ENCODE peak calls at places on chromosomes 16 and 17, in nine cellular contexts. F is stimulated activated CD8-positive, alpha-beta memory T cell treated with anti-CD3 and anti-CD28 coated beads, Interleukin-2, amount 100 ng/mL, for 1 hour; M is Caki2; X is activated CD4-positive, alpha-beta T cell treated with anti-CD3 and anti-CD28 coated beads, Interleukin-2, amount 50 U/mL, for 4 hours; S is HFFc6; E is substantia nigra; C is GM04504; H is H7; B is OCI-M1. N is an unnamed sample.
A peak's percentile ranks its signal among the peaks of the same experiment; 100 is the strongest.

GRCh38 chr17:49252148-49252682 is 21.6 kb upstream of the PHOSPHO1 start:
- DNase-seq in F (no peak), H (no peak), C (peak; percentile 17), B (peak; percentile 33), M (peak; percentile 43), X (no peak), S (peak; percentile 21), E (no peak), N (no peak)

GRCh38 chr17:33987162-33987561 is 267.9 kb upstream of the CCL2 start:
- DNase-seq in F (no peak), H (no peak), E (no peak), C (no peak), X (no peak), B (no peak), S (no peak), M (no peak), N (no peak)

GRCh38 chr17:52298881-52299280 is 140.4 kb upstream of the CA10 start:
- DNase-seq in M (no peak), X (no peak), C (no peak), B (peak; percentile 10), S (no peak), E (no peak), F (no peak), H (no peak), N (no peak)

GRCh38 chr16:79217375-79218011 is 383.0 kb downstream of the MAF start:
- DNase-seq in F (no peak), H (no peak), X (no peak), B (no peak), M (no peak), E (no peak), C (no peak), S (no peak), N (no peak)

GRCh38 chr17:81484195-81484979 is 28.2 kb downstream of the ACTG1 start:
- DNase-seq in F (peak; percentile 78), E (peak; percentile 84), B (peak; percentile 89), H (peak; percentile 97), M (peak; percentile 75), X (peak; percentile 82), C (no peak), S (peak; percentile 67), N (peak; percentile 80)

GRCh38 chr16:28877642-28877975 is 679 bp upstream of the ATP2A1 start:
- DNase-seq in H (peak; percentile 60), F (no peak), E (no peak), B (no peak), M (no peak), X (no peak), C (no peak), S (no peak), N (no peak)

GRCh38 chr17:40615295-40615988 is 32.2 kb downstream of the SMARCE1 start:
- DNase-seq in B (peak; percentile 69), F (no peak), X (peak; percentile 36), M (peak; percentile 48), E (no peak), C (peak; percentile 5), S (peak; percentile 23), H (peak; percentile 80), N (no peak)

GRCh38 chr16:25747160-25747758 is 55.5 kb downstream of the HS3ST4 start:
- DNase-seq in E (no peak), X (no peak), H (peak; percentile 17), B (peak; percentile 39), F (no peak), S (no peak), M (peak; percentile 12), C (no peak), N (no peak)

N was measured in hippocampal formation.